ENCODE peak calls at places on chromosomes 6 and 20, in four cellular contexts. Y is mesenchymal stem cell, A is H1, R is trophoblast cell. W is an unnamed sample.

GRCh38 chr20:17762243-17762872 is 62.6 kb downstream of the BANF2 start:
- DNase-seq in Y (no peak), A (no peak), R (no peak), W (no peak)

GRCh38 chr20:16308754-16309153 is 264.5 kb downstream of the KIF16B start:
- DNase-seq in Y (peak), A (no peak), R (peak), W (no peak)

GRCh38 chr6:71676298-71676697 is 210.1 kb upstream of the RIMS1 start:
- DNase-seq in Y (no peak), A (no peak), R (no peak), W (no peak)

GRCh38 chr6:9112548-9112947 is 677.2 kb upstream of the SLC35B3 start:
- DNase-seq in Y (no peak), A (no peak), R (no peak), W (peak)

GRCh38 chr6:121748376-121748775 is 312.9 kb downstream of the GJA1 start:
- DNase-seq in Y (peak), A (no peak), R (no peak), W (no peak)

GRCh38 chr6:68240731-68241130 is 394.4 kb upstream of the ADGRB3 start:
- DNase-seq in Y (no peak), A (no peak), R (no peak), W (no peak)

GRCh38 chr20:4056880-4057279 is 41.5 kb upstream of the RNF24 start:
- DNase-seq in Y (no peak), A (no peak), R (no peak), W (no peak)

GRCh38 chr6:126067080-126067479 is 80.7 kb downstream of the TRMT11 start:
- DNase-seq in Y (no peak), A (no peak), R (peak), W (no peak)

GRCh38 chr20:5065489-5066383 is 54.0 kb downstream of the PCNA start:
- DNase-seq in Y (peak), A (no peak), R (peak), W (no peak)

GRCh38 chr20:8720089-8720488 is 348.8 kb upstream of the PLCB4 start:
- DNase-seq in Y (no peak), A (no peak), R (no peak), W (no peak)

DNA sequence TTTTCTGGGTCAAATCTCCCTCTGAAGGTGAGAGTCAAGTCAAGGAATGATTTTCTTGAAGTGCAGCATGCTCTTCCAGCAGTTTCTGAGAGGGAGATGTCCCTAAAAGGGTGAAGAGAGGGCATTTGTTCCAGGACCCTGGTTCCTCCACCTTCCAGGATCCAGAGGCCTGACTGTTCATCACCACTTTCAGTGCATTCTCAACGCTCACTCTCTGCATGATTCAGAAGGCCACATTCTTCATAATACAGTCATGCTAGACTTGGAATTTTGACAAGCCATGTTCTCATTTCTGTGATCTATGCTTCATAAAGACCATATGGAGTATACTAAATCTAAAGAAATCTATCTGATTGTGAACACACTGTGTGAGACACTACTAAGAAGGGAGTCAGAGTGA is 85.1 kb downstream of the PDE7B start:
- DNase-seq in Y (peak), A (no peak), R (peak), W (no peak)
- H3K4me2 ChIP-seq in Y (no peak), A (no peak), R (no peak), W (no peak)

DNA sequence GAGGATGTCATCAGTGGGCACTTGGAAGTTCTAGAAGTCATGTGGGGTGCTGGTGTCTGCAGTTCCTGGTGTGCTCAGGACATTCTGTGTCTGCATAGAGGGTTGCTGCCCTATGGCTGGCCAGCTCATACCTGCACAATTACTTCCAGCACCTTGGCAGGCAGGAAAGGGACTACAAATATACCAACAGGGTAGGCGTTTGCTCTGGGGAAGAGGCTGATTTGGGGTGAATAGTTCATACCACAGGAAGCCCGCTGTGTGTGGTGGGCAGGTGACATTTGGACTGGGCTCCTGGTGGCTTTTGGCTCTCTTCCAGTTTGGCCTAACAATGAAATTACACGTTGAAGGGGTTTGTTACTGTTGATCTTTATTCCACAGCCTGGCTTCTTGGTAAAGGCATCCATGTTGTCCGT is 88.2 kb downstream of the RSPH3 start:
- DNase-seq in Y (no peak), A (no peak), R (peak), W (no peak)
- H2BK12ac ChIP-seq in Y (no peak), A (peak), R (peak), W (no peak)

GRCh38 chr6:43143235-43144124 is 27.6 kb upstream of the SRF start:
- DNase-seq in Y (peak), A (peak), R (peak), W (peak)
- H3K4me2 ChIP-seq in Y (peak), A (no peak), R (no peak), W (no peak)

GRCh38 chr6:42138630-42139619 is 3.5 kb downstream of the C6orf132 start:
- DNase-seq in Y (peak), A (no peak), R (no peak), W (peak)

GRCh38 chr6:42141603-42142117 is 760 bp downstream of the C6orf132 start:
- DNase-seq in Y (no peak), A (no peak), R (no peak), W (no peak)

GRCh38 chr6:42140051-42140450 is 2.4 kb downstream of the C6orf132 start:
- DNase-seq in Y (peak), A (no peak), R (no peak), W (no peak)

GRCh38 chr6:42140756-42141602 is 1.4 kb downstream of the C6orf132 start:
- DNase-seq in Y (peak), A (no peak), R (peak), W (no peak)

DNA sequence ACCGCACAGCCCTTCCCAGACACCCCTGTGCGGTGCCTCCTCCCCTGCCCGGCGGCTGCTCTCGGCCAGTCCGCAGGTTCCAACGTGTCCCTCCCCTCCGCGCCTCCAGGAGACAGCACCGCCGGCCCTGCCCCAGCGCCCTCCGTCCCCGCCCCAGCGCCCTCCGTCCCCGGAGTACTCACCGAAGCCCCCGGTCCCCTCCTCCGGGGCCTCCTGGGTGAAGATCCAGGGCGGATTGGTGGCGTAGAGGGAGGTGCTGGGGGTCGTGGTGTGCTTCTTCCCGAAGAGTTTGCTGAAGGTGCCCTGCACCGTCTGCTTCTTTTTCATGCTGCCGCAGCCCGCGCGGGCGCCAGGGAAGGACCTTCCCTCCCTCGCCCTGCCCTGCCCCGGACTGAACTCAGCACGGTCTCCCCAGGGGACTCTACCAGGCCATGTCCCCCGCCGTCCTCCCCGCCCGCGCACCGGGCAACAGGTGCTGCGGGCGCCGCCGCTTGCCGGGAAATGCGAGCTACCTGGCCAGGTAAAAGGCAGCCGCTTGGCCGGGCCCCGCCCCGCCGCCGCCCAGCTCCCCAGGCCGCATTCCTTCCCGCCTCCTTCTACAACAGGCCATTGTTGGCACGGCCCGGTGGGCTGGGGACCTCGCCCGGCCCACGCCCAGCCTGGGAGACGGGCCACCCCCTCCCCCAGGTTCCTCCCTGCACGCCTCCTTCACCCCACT is at the start of gene C6orf132:
- DNase-seq in Y (peak), A (peak), R (peak), W (no peak)
- H2BK12ac ChIP-seq in Y (peak), A (peak), R (peak), W (peak)

DNA sequence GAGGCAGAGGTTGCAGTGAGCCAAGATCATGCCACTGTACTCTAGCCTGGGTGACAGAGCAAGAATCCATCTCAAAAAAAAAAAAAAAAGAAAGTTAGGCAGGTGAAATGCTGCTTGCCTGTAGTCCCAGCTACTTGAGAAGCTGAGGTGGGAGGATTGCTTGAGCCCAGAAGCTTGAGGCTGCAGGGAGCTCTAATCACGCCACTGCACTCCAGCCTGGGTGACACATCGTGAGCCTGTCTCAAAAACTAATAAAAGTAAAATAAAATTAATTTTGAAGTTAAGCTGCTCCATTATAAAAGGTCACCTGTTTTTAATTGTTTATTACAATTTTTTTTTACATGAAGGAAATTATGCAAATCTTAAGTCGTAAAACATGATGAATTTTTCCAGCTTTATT is 23.2 kb upstream of the SAMHD1 start:
- DNase-seq in Y (no peak), A (no peak), R (no peak), W (no peak)
- H3K4me2 ChIP-seq in Y (no peak), A (no peak), R (no peak), W (no peak)

GRCh38 chr6:30844118-30844535 is 40.2 kb upstream of the DDR1 start:
- DNase-seq in Y (peak), A (no peak), R (peak), W (peak)

GRCh38 chr6:30845183-30845582 is 39.1 kb upstream of the DDR1 start:
- DNase-seq in Y (no peak), A (no peak), R (no peak), W (no peak)

GRCh38 chr6:30849903-30850651 is 34.2 kb upstream of the DDR1 start:
- DNase-seq in Y (no peak), A (no peak), R (no peak), W (no peak)

GRCh38 chr6:30847971-30848441 is 36.3 kb upstream of the DDR1 start:
- DNase-seq in Y (no peak), A (no peak), R (peak), W (no peak)

DNA sequence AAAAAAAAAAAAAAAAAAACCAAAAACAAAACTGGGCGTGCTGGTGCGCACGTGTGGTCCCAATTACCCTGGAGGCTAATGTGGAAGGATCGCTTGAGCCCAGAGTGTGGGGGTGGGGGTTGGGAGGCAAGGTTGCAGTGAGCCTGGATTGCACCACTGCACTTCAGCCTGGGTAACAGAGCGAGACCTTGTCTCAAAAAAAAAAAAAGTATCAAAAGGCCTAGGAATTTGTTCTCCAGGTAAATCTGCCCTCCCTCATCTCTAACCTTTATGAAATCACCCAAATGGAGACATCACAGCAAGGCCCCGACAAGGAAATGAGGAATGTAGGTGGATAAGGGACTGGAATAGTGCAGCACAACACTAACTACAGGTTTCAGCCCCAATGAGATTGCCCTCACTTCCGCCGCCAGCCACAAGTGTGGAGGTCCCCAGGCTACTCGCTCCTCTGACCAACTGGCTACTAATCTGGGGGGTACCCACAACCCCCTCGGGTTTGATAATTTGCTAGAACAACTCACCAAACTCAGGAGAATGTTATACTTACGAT is 36.8 kb upstream of the DDR1 start:
- DNase-seq in Y (no peak), A (peak), R (peak), W (no peak)
- H2BK12ac ChIP-seq in Y (no peak), A (peak), R (peak), W (no peak)

GRCh38 chr20:22048241-22048640 is 342.8 kb downstream of the PAX1 start:
- DNase-seq in Y (no peak), A (no peak), R (no peak), W (no peak)
- H3K4me2 ChIP-seq in Y (no peak), A (no peak), R (no peak), W (no peak)

GRCh38 chr6:149961728-149962425 is 1.9 kb upstream of the ULBP1 start:
- DNase-seq in Y (no peak), A (peak), R (no peak), W (no peak)

GRCh38 chr6:149963462-149964242 is at the start of gene ULBP1:
- DNase-seq in Y (peak), A (peak), R (peak), W (peak)

GRCh38 chr6:149962461-149963211 is 1.1 kb upstream of the ULBP1 start:
- DNase-seq in Y (no peak), A (no peak), R (no peak), W (no peak)

GRCh38 chr6:149963212-149963461 is 606 bp upstream of the ULBP1 start:
- DNase-seq in Y (peak), A (peak), R (peak), W (no peak)

GRCh38 chr6:149960488-149960887 is 3.3 kb upstream of the ULBP1 start:
- DNase-seq in Y (no peak), A (peak), R (no peak), W (no peak)
- H2BK12ac ChIP-seq in Y (no peak), A (no peak), R (no peak), W (no peak)

W was measured in neuronal stem cell.